ENCODE peak calls at places on chromosomes 6 and 20, in nine cellular contexts. M, T, I, Z, U, W, N, S and H are unnamed samples.

GRCh38 chr20:896626-897025 is 19.5 kb downstream of the ANGPT4 start:
- DNase-seq in M (no peak), I (no peak), U (no peak), S (no peak), N (no peak), T (no peak), Z (no peak), W (no peak), H (no peak)

GRCh38 chr6:113558966-113559365 is 298.2 kb upstream of the MARCKS start:
- DNase-seq in I (no peak), Z (peak), W (no peak), S (no peak), U (no peak), T (no peak), M (no peak), N (no peak), H (no peak)

GRCh38 chr6:132937466-132937906 is 123.1 kb downstream of the RPS12 start:
- DNase-seq in T (peak), W (peak), S (peak), M (peak), I (peak), U (peak), Z (peak), N (peak), H (no peak)

GRCh38 chr20:58755062-58755697 is 62.6 kb downstream of the NPEPL1 start:
- DNase-seq in T (no peak), Z (no peak), U (peak), M (no peak), S (no peak), I (no peak), N (no peak), W (no peak), H (no peak)

GRCh38 chr20:52422574-52423463 is 231.2 kb upstream of the ZFP64 start:
- DNase-seq in T (no peak), N (no peak), S (no peak), U (no peak), M (no peak), W (no peak), Z (no peak), I (no peak), H (no peak)

GRCh38 chr6:50819906-50820589 is 1.4 kb downstream of the TFAP2B start:
- DNase-seq in I (no peak), S (no peak), M (no peak), N (no peak), Z (no peak), U (peak), W (no peak), T (no peak), H (no peak)

GRCh38 chr20:58754584-58754983 is 62.0 kb downstream of the NPEPL1 start:
- DNase-seq in Z (no peak), M (no peak), I (no peak), S (no peak), N (no peak), U (no peak), T (no peak), W (no peak), H (no peak)

GRCh38 chr6:27209167-27209566 is 38.3 kb upstream of the PRSS16 start:
- DNase-seq in T (no peak), N (no peak), M (no peak), Z (no peak), I (no peak), W (no peak), U (no peak), S (no peak), H (no peak)

GRCh38 chr6:106005954-106006353 is 80.2 kb upstream of the PRDM1 start:
- DNase-seq in W (no peak), I (no peak), M (no peak), T (no peak), U (no peak), Z (no peak), N (no peak), S (no peak), H (no peak)

GRCh38 chr6:7991536-7991935 is 72.7 kb downstream of the BLOC1S5 start:
- DNase-seq in T (no peak), S (no peak), W (no peak), N (no peak), M (no peak), Z (no peak), U (no peak), I (no peak), H (no peak)

GRCh38 chr6:154197176-154197850 is 158.3 kb downstream of the OPRM1 start:
- DNase-seq in T (no peak), N (no peak), M (no peak), S (no peak), W (no peak), Z (no peak), I (no peak), U (no peak), H (no peak)

GRCh38 chr6:136549359-136550044 is 720 bp downstream of the MAP7 start:
- DNase-seq in N (peak), Z (no peak), M (peak), U (peak), W (no peak), S (peak), T (no peak), I (no peak), H (no peak)

GRCh38 chr6:167130712-167131684 is 8.1 kb downstream of the CCR6 start:
- DNase-seq in W (peak), T (no peak), M (no peak), S (peak), N (no peak), U (no peak), I (no peak), Z (no peak), H (no peak)

GRCh38 chr20:58519940-58520712 is 4.9 kb upstream of the APCDD1L start:
- DNase-seq in S (no peak), W (no peak), N (no peak), I (no peak), M (no peak), T (no peak), U (peak), Z (no peak), H (peak)

GRCh38 chr20:61271273-61272221 is 19.5 kb downstream of the CDH4 start:
- DNase-seq in T (no peak), U (no peak), S (no peak), I (no peak), N (no peak), Z (no peak), W (no peak), M (no peak), H (no peak)

GRCh38 chr6:122722746-122723145 is 56.8 kb upstream of the FABP7 start:
- DNase-seq in Z (peak), T (no peak), N (no peak), W (no peak), S (no peak), M (no peak), I (no peak), U (no peak), H (no peak)

GRCh38 chr6:90284236-90284744 is 12.4 kb downstream of the BACH2 start:
- DNase-seq in M (no peak), Z (peak), I (no peak), W (no peak), N (no peak), T (no peak), U (peak), S (no peak), H (no peak)

GRCh38 chr20:1206749-1207148 is 3.5 kb downstream of the C20orf202 start:
- DNase-seq in I (no peak), N (no peak), T (no peak), M (no peak), S (no peak), U (no peak), W (no peak), Z (no peak), H (no peak)

GRCh38 chr6:158441639-158442308 is 118.1 kb upstream of the TMEM181 start:
- DNase-seq in I (no peak), T (peak), N (no peak), W (no peak), M (no peak), S (no peak), Z (no peak), U (no peak), H (no peak)

GRCh38 chr6:151036869-151037680 is 171.6 kb downstream of the MTHFD1L start:
- DNase-seq in I (no peak), T (no peak), M (no peak), Z (no peak), N (no peak), S (no peak), U (no peak), W (no peak), H (no peak)

GRCh38 chr20:33727806-33728205 is 4.0 kb upstream of the ZNF341 start:
- DNase-seq in T (no peak), M (no peak), S (no peak), I (no peak), N (no peak), U (no peak), W (no peak), Z (no peak), H (no peak)

GRCh38 chr6:157885211-157885788 is 62.3 kb downstream of the SNX9 start:
- DNase-seq in S (no peak), I (no peak), T (no peak), M (no peak), Z (no peak), U (no peak), W (peak), N (no peak), H (no peak)

GRCh38 chr6:150539568-150539967 is 60.1 kb upstream of the PLEKHG1 start:
- DNase-seq in N (no peak), T (no peak), I (no peak), W (no peak), Z (no peak), S (no peak), M (no peak), U (no peak), H (no peak)

GRCh38 chr6:151763303-151763702 is 44.2 kb upstream of the ESR1 start:
- DNase-seq in W (no peak), T (no peak), N (no peak), I (no peak), Z (peak), S (no peak), U (no peak), M (no peak), H (no peak)

GRCh38 chr6:160882741-160883340 is 108.7 kb upstream of the MAP3K4 start:
- DNase-seq in M (no peak), Z (no peak), T (no peak), I (no peak), S (no peak), N (no peak), U (no peak), W (no peak), H (no peak)

GRCh38 chr6:10237284-10238043 is 177.4 kb downstream of the TFAP2A start:
- DNase-seq in M (no peak), S (no peak), W (no peak), Z (peak), N (no peak), T (no peak), U (no peak), I (no peak), H (no peak)

GRCh38 chr6:16676978-16677377 is 84.3 kb downstream of the ATXN1 start:
- DNase-seq in U (no peak), S (no peak), N (no peak), I (no peak), M (no peak), W (no peak), Z (peak), T (no peak), H (no peak)

GRCh38 chr6:154754152-154754551 is 20.9 kb downstream of the SCAF8 start:
- DNase-seq in S (no peak), T (no peak), Z (no peak), W (no peak), I (no peak), U (no peak), N (no peak), M (no peak), H (no peak)

GRCh38 chr6:144364208-144364718 is 79.1 kb downstream of the UTRN start:
- DNase-seq in U (no peak), S (no peak), M (no peak), I (no peak), Z (no peak), T (no peak), W (no peak), N (no peak), H (no peak)

GRCh38 chr6:131430531-131430930 is 142.5 kb upstream of the ARG1 start:
- DNase-seq in I (no peak), W (no peak), S (no peak), T (no peak), U (no peak), Z (no peak), M (no peak), N (no peak), H (no peak)

GRCh38 chr6:7997311-7997710 is 66.9 kb downstream of the BLOC1S5 start:
- DNase-seq in Z (no peak), W (no peak), I (no peak), M (no peak), S (no peak), U (no peak), N (no peak), T (no peak), H (no peak)

GRCh38 chr6:9783567-9783966 is 631.3 kb downstream of the TFAP2A start:
- DNase-seq in W (no peak), N (no peak), T (no peak), Z (no peak), S (no peak), U (no peak), M (no peak), I (no peak), H (no peak)

GRCh38 chr6:33570806-33571636 is 9.1 kb downstream of the BAK1 start:
- DNase-seq in M (peak), U (peak), I (peak), W (peak), N (peak), T (peak), S (peak), Z (peak), H (peak)

GRCh38 chr6:78243519-78243918 is 590.7 kb downstream of the MEI4 start:
- DNase-seq in T (no peak), Z (no peak), U (no peak), W (no peak), S (no peak), M (no peak), N (no peak), I (no peak), H (no peak)

GRCh38 chr20:62305149-62305764 is 2.5 kb downstream of the ADRM1 start:
- DNase-seq in Z (no peak), W (no peak), T (no peak), M (no peak), U (no peak), I (no peak), S (no peak), N (no peak), H (no peak)

GRCh38 chr20:31989030-31989645 is 21.1 kb upstream of the CCM2L start:
- DNase-seq in T (no peak), N (no peak), U (no peak), W (no peak), S (no peak), I (no peak), M (no peak), Z (no peak), H (no peak)

GRCh38 chr6:74289881-74290280 is 593.9 kb downstream of the CD109 start:
- DNase-seq in N (no peak), W (no peak), U (no peak), M (no peak), Z (peak), I (no peak), T (no peak), S (no peak), H (no peak)

GRCh38 chr20:36745234-36745926 is 510 bp downstream of the NDRG3 start:
- DNase-seq in T (peak), U (no peak), I (no peak), Z (no peak), W (no peak), N (peak), M (peak), S (peak), H (no peak)

GRCh38 chr6:99285881-99286280 is 63.6 kb downstream of the FAXC start:
- DNase-seq in T (no peak), N (no peak), W (no peak), M (no peak), U (no peak), Z (no peak), S (no peak), I (no peak), H (no peak)

GRCh38 chr6:36326351-36326995 is 10.2 kb downstream of the BNIP5 start:
- DNase-seq in I (no peak), N (peak), M (no peak), T (no peak), Z (no peak), U (no peak), S (no peak), W (no peak), H (no peak)
- TF ChIP-seq CTCF in I (no peak), N (no peak), M (no peak), T (no peak), Z (no peak), U (no peak), S (no peak), W (no peak), H (no peak)

DNA sequence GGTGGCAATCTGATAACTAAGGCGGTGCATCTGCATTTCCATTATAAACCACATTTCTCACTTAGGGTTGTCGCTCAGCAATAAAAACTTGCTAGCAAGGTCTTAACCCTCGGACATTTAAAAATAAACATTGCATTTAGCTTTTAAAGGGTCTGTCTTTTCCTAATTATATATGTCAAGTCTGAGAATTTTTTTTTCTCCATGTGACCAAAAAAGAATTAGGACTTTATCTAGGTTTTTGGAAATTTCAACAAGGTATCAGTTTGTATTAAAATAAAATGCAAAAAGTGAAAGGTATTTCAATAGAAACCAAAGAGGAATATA is 198.1 kb downstream of the FOXA2 start:
- DNase-seq in U (no peak), Z (no peak), T (no peak), W (no peak), M (no peak), N (no peak), S (no peak), I (no peak), H (no peak)
- TF ChIP-seq CTCF in U (no peak), Z (no peak), T (no peak), W (no peak), M (no peak), N (no peak), S (no peak), I (no peak), H (no peak)

DNA sequence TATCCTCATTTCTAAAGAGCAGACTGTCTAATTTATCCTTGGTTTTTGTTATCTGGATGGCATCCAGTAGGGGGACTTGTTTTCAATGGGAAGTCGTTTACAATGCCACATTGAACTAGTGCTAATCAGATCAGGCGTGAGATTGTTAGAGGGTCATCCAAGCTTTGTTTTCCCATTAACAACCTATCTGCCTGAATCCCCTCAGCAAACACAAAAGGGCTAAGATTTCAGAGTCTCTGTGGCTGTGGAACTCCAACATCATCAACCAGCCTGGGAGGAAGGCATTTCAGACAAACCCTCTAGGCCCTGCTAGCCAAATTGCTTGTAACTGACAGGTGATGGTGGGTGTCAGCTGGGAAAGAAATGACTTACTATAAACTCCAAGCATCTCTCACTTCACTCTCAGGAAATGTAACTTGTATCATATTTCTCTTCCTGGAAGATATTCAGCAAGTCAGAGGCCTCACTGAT is 47.7 kb downstream of the COL19A1 start:
- DNase-seq in U (no peak), Z (no peak), I (no peak), M (no peak), W (no peak), N (no peak), S (no peak), T (no peak), H (no peak)
- TF ChIP-seq CTCF in U (peak), Z (no peak), I (peak), M (no peak), W (no peak), N (peak), S (no peak), T (no peak), H (peak)

GRCh38 chr6:37798436-37799262 is 20.9 kb upstream of the ZFAND3 start:
- DNase-seq in I (no peak), W (no peak), N (no peak), T (no peak), Z (no peak), M (no peak), U (no peak), S (no peak), H (no peak)
- TF ChIP-seq CTCF in I (no peak), W (no peak), N (no peak), T (no peak), Z (no peak), M (no peak), U (no peak), S (no peak), H (no peak)

GRCh38 chr6:46128476-46128875 is 1.3 kb upstream of the ENPP4 start:
- DNase-seq in M (no peak), I (no peak), N (no peak), W (peak), U (no peak), T (no peak), Z (no peak), S (no peak), H (no peak)

GRCh38 chr6:46129301-46129633 is 522 bp upstream of the ENPP4 start:
- DNase-seq in I (no peak), U (no peak), S (no peak), Z (no peak), T (no peak), M (no peak), N (no peak), W (peak), H (no peak)

GRCh38 chr6:46134216-46134615 is 4.4 kb downstream of the ENPP4 start:
- DNase-seq in N (no peak), U (no peak), S (no peak), W (no peak), M (no peak), I (no peak), Z (no peak), T (no peak), H (no peak)

GRCh38 chr6:46130665-46131064 is 876 bp downstream of the ENPP4 start:
- DNase-seq in I (no peak), M (no peak), U (no peak), W (no peak), T (no peak), Z (no peak), N (no peak), S (no peak), H (no peak)

GRCh38 chr6:46129634-46130505 is at the start of gene ENPP4:
- DNase-seq in W (peak), M (peak), I (peak), S (peak), N (peak), Z (no peak), U (peak), T (peak), H (peak)
- TF ChIP-seq CTCF in W (peak), M (peak), I (peak), S (no peak), N (no peak), Z (no peak), U (no peak), T (peak), H (peak)